ENCODE peak calls at places on chromosomes 2 and 18, in four cellular contexts. E is K562, Y is H1, W is IMR-90. A is an unnamed sample.

GRCh38 chr2:24731923-24732322 is 61.3 kb downstream of the PTRHD1 start:
- DNase-seq in Y (no peak), E (no peak), W (no peak), A (no peak)

GRCh38 chr2:8489751-8490150 is 192.1 kb upstream of the ID2 start:
- DNase-seq in W (no peak), Y (no peak), E (no peak), A (no peak)

GRCh38 chr2:10620481-10620880 is 69.3 kb downstream of the NOL10 start:
- DNase-seq in W (peak), Y (no peak), E (no peak), A (no peak)

GRCh38 chr18:9057646-9058045 is 44.9 kb upstream of the NDUFV2 start:
- DNase-seq in W (no peak), Y (no peak), E (no peak), A (no peak)

GRCh38 chr18:57727952-57728807 is 74.9 kb downstream of the ATP8B1 start:
- DNase-seq in W (peak), Y (no peak), E (no peak), A (no peak)

GRCh38 chr2:163157891-163158511 is 319.4 kb upstream of the KCNH7 start:
- DNase-seq in Y (no peak), E (no peak), W (peak), A (no peak)

GRCh38 chr2:174325932-174326879 is 8.5 kb upstream of the SP9 start:
- DNase-seq in Y (peak), W (peak), E (peak), A (no peak)

GRCh38 chr2:207200136-207200535 is 34.4 kb upstream of the KLF7 start:
- DNase-seq in W (no peak), Y (no peak), E (no peak), A (no peak)

GRCh38 chr2:122328811-122329210 is 573.4 kb downstream of the TSN start:
- DNase-seq in Y (no peak), W (no peak), E (no peak), A (no peak)

GRCh38 chr18:79856119-79857080 is 58.7 kb downstream of the KCNG2 start:
- DNase-seq in W (peak), E (no peak), Y (peak), A (no peak)

GRCh38 chr2:46118656-46119338 is 178.4 kb upstream of the EPAS1 start:
- DNase-seq in Y (no peak), E (no peak), W (no peak), A (no peak)

GRCh38 chr18:51196811-51197660 is 445 bp downstream of the MEX3C start:
- DNase-seq in W (peak), E (peak), Y (peak), A (no peak)

GRCh38 chr18:22228930-22229329 is 59.5 kb downstream of the GATA6 start:
- DNase-seq in W (peak), Y (no peak), E (no peak), A (no peak)

GRCh38 chr2:203164311-203164935 is 74.4 kb upstream of the CYP20A1 start:
- DNase-seq in Y (no peak), W (peak), E (no peak), A (no peak)

DNA sequence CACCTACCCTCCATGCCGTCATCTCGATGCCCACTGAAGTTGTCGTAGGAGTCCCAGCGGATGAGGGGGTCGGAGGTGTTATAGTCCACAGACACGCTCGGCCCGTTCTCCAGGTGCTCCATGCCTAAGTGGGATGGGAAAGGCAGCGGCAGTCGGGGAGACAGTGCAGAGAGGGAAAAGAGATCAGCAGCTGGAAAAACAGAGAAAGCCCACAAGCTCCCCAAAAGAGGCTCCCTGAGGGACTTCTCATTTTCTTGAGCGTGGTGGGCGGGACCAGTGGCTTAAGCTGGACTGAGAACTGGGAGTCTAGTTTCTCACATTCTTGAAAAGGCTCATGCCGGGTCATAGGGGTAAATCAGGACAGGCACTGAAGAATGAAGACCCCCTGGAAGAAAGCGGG is 121.9 kb downstream of the TNS1 start:
- DNase-seq in Y (no peak), W (no peak), E (no peak), A (no peak)
- TF ChIP-seq CHD1 in Y (no peak), W (no peak), E (no peak), A (no peak)

GRCh38 chr2:21104030-21104660 is 19.6 kb upstream of the TDRD15 start:
- DNase-seq in W (no peak), Y (no peak), E (no peak), A (no peak)
- H2AFZ ChIP-seq in W (no peak), Y (no peak), E (no peak), A (no peak)

DNA sequence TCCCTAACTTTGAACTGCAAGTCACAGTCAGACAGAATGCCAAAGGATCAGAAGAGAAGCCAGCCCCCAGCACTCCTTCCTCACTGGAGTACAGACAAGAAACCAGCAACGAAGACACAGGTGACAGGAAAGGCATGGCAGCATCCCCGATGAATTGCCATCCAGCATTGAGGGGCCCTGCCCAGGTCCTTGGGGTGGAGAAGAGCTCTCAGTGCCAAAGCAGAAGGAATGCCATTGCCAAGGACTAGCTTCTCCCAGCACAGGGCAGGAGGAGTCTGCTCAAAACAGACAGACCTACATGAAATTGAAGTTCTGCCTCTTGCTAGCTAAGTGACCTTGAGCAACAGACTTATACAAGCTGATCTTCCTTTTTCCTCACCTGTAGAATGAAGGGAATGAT is 220.1 kb downstream of the L3MBTL4 start:
- DNase-seq in E (no peak), W (no peak), Y (no peak), A (no peak)
- TF ChIP-seq CHD1 in E (no peak), W (no peak), Y (no peak), A (no peak)

GRCh38 chr2:216307496-216307895 is 64.8 kb downstream of the MARCHF4 start:
- DNase-seq in E (no peak), W (no peak), Y (no peak), A (no peak)

GRCh38 chr2:216302981-216303676 is 69.2 kb downstream of the MARCHF4 start:
- DNase-seq in W (peak), Y (no peak), E (no peak), A (no peak)

GRCh38 chr2:216312441-216312840 is 59.8 kb downstream of the MARCHF4 start:
- DNase-seq in Y (no peak), E (no peak), W (no peak), A (no peak)

GRCh38 chr2:216306868-216307267 is 65.4 kb downstream of the MARCHF4 start:
- DNase-seq in Y (no peak), E (no peak), W (no peak), A (no peak)

GRCh38 chr2:216308532-216308931 is 63.8 kb downstream of the MARCHF4 start:
- DNase-seq in Y (no peak), E (no peak), W (peak), A (no peak)
- H2AFZ ChIP-seq in Y (no peak), E (no peak), W (no peak), A (no peak)

GRCh38 chr2:70958759-70959158 is 19.7 kb upstream of the ANKRD53 start:
- DNase-seq in W (no peak), E (no peak), Y (no peak), A (no peak)
- TF ChIP-seq CHD1 in W (no peak), E (no peak), Y (no peak), A (no peak)

GRCh38 chr2:224271854-224272620 is 129.9 kb downstream of the FAM124B start:
- DNase-seq in Y (no peak), E (no peak), W (no peak), A (no peak)
- H2AFZ ChIP-seq in Y (peak), E (no peak), W (no peak), A (no peak)